ENCODE peak calls at places on chromosomes 12 and 14, in ten cellular contexts. G, M, Z, A, J, T, W, O, L and F are unnamed samples.

GRCh38 chr12:21881950-21882349 is 59.3 kb downstream of the ABCC9 start:
- DNase-seq in G (no peak), J (peak; percentile 17), W (no peak), O (no peak), L (no peak), Z (no peak), A (no peak), M (peak; percentile 9), T (no peak), F (no peak)

GRCh38 chr12:113049976-113050742 is 6.4 kb upstream of the DTX1 start:
- DNase-seq in L (no peak), Z (no peak), O (no peak), G (no peak), M (peak; percentile 23), T (peak; percentile 83), J (no peak), A (no peak), W (peak; percentile 18), F (peak; percentile 2)

GRCh38 chr14:100416921-100417451 is 93.8 kb downstream of the SLC25A47 start:
- DNase-seq in T (peak; percentile 88), O (no peak), J (no peak), M (peak; percentile 29), L (no peak), Z (no peak), G (peak; percentile 23), W (peak; percentile 59), A (no peak), F (no peak)

GRCh38 chr12:92488735-92489134 is 214.1 kb upstream of the PLEKHG7 start:
- DNase-seq in J (no peak), G (no peak), Z (no peak), T (no peak), O (no peak), W (no peak), M (no peak), L (no peak), A (no peak), F (no peak)

GRCh38 chr12:109818900-109819500 is 14.2 kb downstream of the TRPV4 start:
- DNase-seq in W (no peak), T (peak; percentile 9), A (no peak), G (no peak), O (no peak), J (no peak), M (peak; percentile 24), L (no peak), Z (no peak), F (no peak)

GRCh38 chr12:47715393-47715876 is 9.6 kb upstream of the RPAP3 start:
- DNase-seq in L (peak; percentile 69), T (peak; percentile 75), J (peak; percentile 88), W (peak; percentile 91), O (peak; percentile 53), M (peak; percentile 79), G (no peak), A (peak; percentile 75), Z (peak; percentile 81), F (peak; percentile 46)

GRCh38 chr12:132343294-132343972 is 14.0 kb upstream of the GALNT9 start:
- DNase-seq in A (no peak), Z (no peak), J (no peak), G (no peak), W (no peak), O (no peak), T (no peak), M (no peak), L (no peak), F (no peak)

GRCh38 chr12:12263909-12264308 is 2.9 kb downstream of the LRP6 start:
- DNase-seq in O (no peak), G (no peak), A (no peak), Z (no peak), T (no peak), M (no peak), J (no peak), W (no peak), L (no peak), F (no peak)

GRCh38 chr14:51484491-51484890 is 167.2 kb upstream of the FRMD6 start:
- DNase-seq in W (no peak), L (no peak), G (no peak), T (no peak), M (no peak), Z (no peak), J (no peak), A (no peak), O (no peak), F (no peak)

GRCh38 chr12:76240281-76240680 is 107.9 kb downstream of the BBS10 start:
- DNase-seq in W (no peak), M (no peak), Z (no peak), L (no peak), T (no peak), A (no peak), J (no peak), O (no peak), G (no peak), F (no peak)

GRCh38 chr12:6827437-6827894 is 741 bp upstream of the P3H3 start:
- DNase-seq in A (no peak), T (peak; percentile 64), Z (peak; percentile 78), L (peak; percentile 52), M (peak; percentile 80), G (peak; percentile 46), O (no peak), J (peak; percentile 56), W (peak; percentile 52), F (peak; percentile 55)

GRCh38 chr12:21547437-21547836 is 21.3 kb downstream of the SPX start:
- DNase-seq in M (no peak), O (no peak), L (no peak), A (no peak), T (no peak), G (no peak), Z (no peak), J (no peak), W (no peak), F (no peak)